ENCODE peak calls at places on chromosomes 5 and 9, in five cellular contexts. One of them, this sample, is unnamed.

GRCh38 chr9:125410522-125410894 is 148.9 kb downstream of the GAPVD1 start:
- DNase-seq in ACHN: no peak
- DNase-seq in iPS-NIHi11: no peak
- DNase-seq in choroid plexus epithelial cell: no peak
- DNase-seq in mucosa of gallbladder: no peak
- DNase-seq in this sample: no peak

GRCh38 chr9:108205276-108205675 is 650.5 kb downstream of the ACTL7B start:
- DNase-seq in ACHN: no peak
- DNase-seq in iPS-NIHi11: no peak
- DNase-seq in choroid plexus epithelial cell: no peak
- DNase-seq in mucosa of gallbladder: no peak
- DNase-seq in this sample: no peak

GRCh38 chr5:58348996-58349728 is 110.7 kb downstream of the PLK2 start:
- DNase-seq in ACHN: no peak
- DNase-seq in iPS-NIHi11: no peak
- DNase-seq in choroid plexus epithelial cell: no peak
- DNase-seq in mucosa of gallbladder: no peak
- DNase-seq in this sample: no peak

GRCh38 chr5:94698189-94698588 is 79.7 kb downstream of the SLF1 start:
- DNase-seq in ACHN: no peak
- DNase-seq in iPS-NIHi11: no peak
- DNase-seq in choroid plexus epithelial cell: no peak
- DNase-seq in mucosa of gallbladder: no peak
- DNase-seq in this sample: no peak

GRCh38 chr5:53405396-53405795 is 75.0 kb upstream of the FST start:
- DNase-seq in ACHN: no peak
- DNase-seq in iPS-NIHi11: no peak
- DNase-seq in choroid plexus epithelial cell: no peak
- DNase-seq in mucosa of gallbladder: no peak
- DNase-seq in this sample: no peak

GRCh38 chr5:61455179-61456006 is 123.3 kb downstream of the ZSWIM6 start:
- DNase-seq in ACHN: no peak
- DNase-seq in iPS-NIHi11: no peak
- DNase-seq in choroid plexus epithelial cell: no peak
- DNase-seq in mucosa of gallbladder: no peak
- DNase-seq in this sample: no peak

GRCh38 chr9:35071814-35072460 is 488 bp downstream of the VCP start:
- DNase-seq in ACHN: peak
- DNase-seq in iPS-NIHi11: peak
- DNase-seq in choroid plexus epithelial cell: peak
- DNase-seq in mucosa of gallbladder: peak
- DNase-seq in this sample: peak

GRCh38 chr5:68376931-68377330 is 161.4 kb downstream of the PIK3R1 start:
- DNase-seq in ACHN: no peak
- DNase-seq in iPS-NIHi11: no peak
- DNase-seq in choroid plexus epithelial cell: peak
- DNase-seq in mucosa of gallbladder: no peak
- DNase-seq in this sample: no peak

GRCh38 chr9:113598883-113599282 is 135.4 kb downstream of the RGS3 start:
- DNase-seq in ACHN: no peak
- DNase-seq in iPS-NIHi11: no peak
- DNase-seq in choroid plexus epithelial cell: no peak
- DNase-seq in mucosa of gallbladder: no peak
- DNase-seq in this sample: no peak

GRCh38 chr5:61665939-61666621 is 334.0 kb downstream of the ZSWIM6 start:
- DNase-seq in ACHN: no peak
- DNase-seq in iPS-NIHi11: no peak
- DNase-seq in choroid plexus epithelial cell: no peak
- DNase-seq in mucosa of gallbladder: no peak
- DNase-seq in this sample: no peak